ENCODE peak calls at places on chromosomes 5 and 9, in nine cellular contexts. Q is K562, N is A549, J is stomach, G is vagina, H is HCT116, O is transverse colon, A is spleen, P is adrenal gland. D is an unnamed sample.

GRCh38 chr5:173178369-173178910 is 34.1 kb downstream of the BNIP1 start:
- DNase-seq in Q (no peak), N (no peak), J (no peak), G (no peak), H (no peak), O (no peak), A (no peak), P (no peak), D (no peak)

GRCh38 chr5:170541146-170541769 is 37.4 kb downstream of the KCNIP1 start:
- DNase-seq in Q (no peak), N (no peak), J (peak), G (no peak), H (no peak), O (no peak), A (no peak), P (no peak), D (no peak)

GRCh38 chr5:157961828-157962390 is 103.0 kb upstream of the CLINT1 start:
- DNase-seq in Q (no peak), N (no peak), J (no peak), G (no peak), H (no peak), O (no peak), A (no peak), P (no peak), D (no peak)

GRCh38 chr9:127163409-127163808 is 41.0 kb upstream of the ANGPTL2 start:
- DNase-seq in Q (peak), N (peak), J (no peak), G (no peak), H (no peak), O (no peak), A (no peak), P (peak), D (peak)

GRCh38 chr5:123813937-123814624 is 302.1 kb downstream of the CSNK1G3 start:
- DNase-seq in Q (no peak), N (no peak), J (no peak), G (no peak), H (no peak), O (no peak), A (no peak), P (no peak), D (no peak)

GRCh38 chr9:95757026-95757425 is 118.5 kb upstream of the ERCC6L2 start:
- DNase-seq in Q (no peak), N (no peak), J (no peak), G (no peak), H (no peak), O (no peak), A (no peak), P (no peak), D (no peak)

GRCh38 chr9:133770076-133770777 is 32.1 kb upstream of the SARDH start:
- DNase-seq in Q (no peak), N (no peak), J (peak), G (peak), H (no peak), O (no peak), A (no peak), P (peak), D (peak)

GRCh38 chr5:143920772-143921171 is 108.8 kb downstream of the HMHB1 start:
- DNase-seq in Q (no peak), N (no peak), J (no peak), G (no peak), H (no peak), O (no peak), A (no peak), P (no peak), D (no peak)

GRCh38 chr5:150107909-150108447 is 21.6 kb upstream of the CSF1R start:
- DNase-seq in Q (no peak), N (no peak), J (peak), G (peak), H (no peak), O (no peak), A (no peak), P (no peak), D (no peak)

GRCh38 chr5:132754947-132755346 is 7.7 kb downstream of the CCNI2 start:
- DNase-seq in Q (peak), N (peak), J (no peak), G (peak), H (no peak), O (peak), A (no peak), P (no peak), D (no peak)

GRCh38 chr5:150486402-150487198 is 21.3 kb upstream of the NDST1 start:
- DNase-seq in Q (peak), N (peak), J (peak), G (no peak), H (peak), O (peak), A (peak), P (peak), D (peak)

GRCh38 chr9:129139993-129140396 is 28.8 kb downstream of the PTPA start:
- DNase-seq in Q (peak), N (peak), J (peak), G (peak), H (peak), O (peak), A (peak), P (peak), D (peak)

GRCh38 chr9:129140397-129141065 is 29.3 kb downstream of the PTPA start:
- DNase-seq in Q (peak), N (peak), J (peak), G (peak), H (no peak), O (peak), A (peak), P (peak), D (peak)

GRCh38 chr9:129142536-129142935 is 31.3 kb downstream of the PTPA start:
- DNase-seq in Q (no peak), N (no peak), J (no peak), G (no peak), H (no peak), O (no peak), A (no peak), P (no peak), D (no peak)

GRCh38 chr9:129142115-129142514 is 30.9 kb downstream of the PTPA start:
- DNase-seq in Q (no peak), N (no peak), J (no peak), G (no peak), H (no peak), O (no peak), A (no peak), P (no peak), D (no peak)

DNA sequence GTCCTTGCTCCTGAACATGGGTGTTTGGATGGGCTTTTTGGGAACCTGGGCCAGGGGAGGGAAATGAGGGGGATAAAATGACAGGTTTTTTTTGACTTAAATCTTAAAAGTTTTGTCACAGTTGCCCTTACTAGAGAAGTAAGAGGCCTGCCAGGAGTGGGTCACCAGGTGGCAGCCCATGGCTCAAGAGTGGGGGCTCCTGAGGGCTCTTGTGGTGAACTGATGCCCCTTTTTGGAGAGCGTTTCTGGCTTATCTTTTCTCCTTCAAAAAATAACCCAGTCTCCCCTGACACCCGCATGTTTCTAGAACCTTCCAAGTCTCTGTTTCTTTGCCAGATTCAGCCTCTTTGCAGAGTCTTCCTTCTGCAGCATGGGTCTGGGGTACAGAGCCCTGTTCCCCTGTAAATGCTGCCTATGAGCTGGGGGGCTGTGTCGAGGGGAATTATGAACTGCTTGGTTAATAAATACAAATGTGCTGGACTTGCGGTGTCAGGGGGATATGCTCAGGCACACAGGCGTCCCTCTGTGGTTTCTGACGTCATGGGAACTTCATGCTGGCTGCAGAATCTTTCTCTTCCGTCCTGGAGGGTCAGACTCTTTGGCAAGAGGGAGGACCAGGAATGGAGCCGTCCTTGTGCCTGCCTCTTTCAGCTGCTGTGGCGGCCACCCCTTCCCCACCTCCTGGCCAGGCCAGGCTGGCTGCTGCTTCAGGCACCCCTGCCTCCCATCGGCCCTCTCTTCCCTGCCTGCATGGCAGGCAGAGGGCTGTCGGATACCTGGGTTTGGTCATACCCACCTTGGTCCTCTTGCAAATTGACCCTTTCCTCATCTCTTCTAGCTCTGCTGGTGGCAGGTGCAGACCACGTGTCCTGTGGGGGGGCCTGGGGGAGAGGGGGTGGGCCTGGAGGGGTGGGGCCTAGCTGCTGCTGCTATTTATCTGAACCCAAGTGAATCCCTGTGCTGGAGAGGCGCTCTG is 30.1 kb downstream of the PTPA start:
- DNase-seq in Q (peak), N (peak), J (peak), G (peak), H (no peak), O (peak), A (peak), P (peak), D (peak)
- TF ChIP-seq POLR2A in Q (no peak), N (no peak), J (no peak), G (no peak), H (no peak), O (no peak), A (no peak), P (peak), D (no peak)

DNA sequence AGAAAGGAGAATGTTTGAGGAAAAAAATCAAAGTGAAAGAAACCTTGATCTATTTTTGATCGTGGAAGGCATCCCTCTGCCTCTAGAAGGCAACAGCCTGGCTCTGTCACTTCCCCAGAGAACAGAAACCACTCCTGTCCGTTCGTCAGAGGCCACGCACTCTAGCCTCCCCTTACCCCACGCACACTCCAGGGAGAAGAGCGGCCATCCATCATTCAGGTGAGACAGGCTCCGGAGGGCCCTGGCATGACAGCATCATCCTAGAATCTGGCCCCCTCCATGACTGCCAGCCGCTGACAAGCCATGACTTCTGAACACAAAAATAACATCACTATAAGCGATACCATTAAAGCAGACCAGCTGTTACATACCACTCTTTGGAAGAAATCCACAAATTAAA is 135.8 kb downstream of the ROR2 start:
- DNase-seq in Q (no peak), N (no peak), J (no peak), G (no peak), H (no peak), O (no peak), A (no peak), P (no peak), D (no peak)
- H3K27ac ChIP-seq in Q (no peak), N (no peak), J (no peak), G (no peak), H (no peak), O (peak), A (no peak), P (peak), D (no peak)

GRCh38 chr9:101027246-101027645 is 1.3 kb upstream of the PLPPR1 start:
- DNase-seq in Q (no peak), N (no peak), J (no peak), G (no peak), H (no peak), O (no peak), A (no peak), P (no peak), D (no peak)

GRCh38 chr9:101027733-101028345 is 688 bp upstream of the PLPPR1 start:
- DNase-seq in Q (no peak), N (no peak), J (no peak), G (no peak), H (no peak), O (no peak), A (no peak), P (no peak), D (no peak)

GRCh38 chr9:101030022-101030391 is 1.5 kb downstream of the PLPPR1 start:
- DNase-seq in Q (no peak), N (no peak), J (no peak), G (no peak), H (no peak), O (no peak), A (no peak), P (no peak), D (no peak)

GRCh38 chr9:101028346-101029299 is at the start of gene PLPPR1:
- DNase-seq in Q (no peak), N (peak), J (peak), G (no peak), H (no peak), O (peak), A (peak), P (no peak), D (peak)

GRCh38 chr9:101029300-101030021 is 934 bp downstream of the PLPPR1 start:
- DNase-seq in Q (no peak), N (no peak), J (no peak), G (no peak), H (no peak), O (no peak), A (no peak), P (no peak), D (no peak)
- H3K4me3 ChIP-seq in Q (no peak), N (peak), J (peak), G (peak), H (no peak), O (peak), A (no peak), P (no peak), D (peak)

DNA sequence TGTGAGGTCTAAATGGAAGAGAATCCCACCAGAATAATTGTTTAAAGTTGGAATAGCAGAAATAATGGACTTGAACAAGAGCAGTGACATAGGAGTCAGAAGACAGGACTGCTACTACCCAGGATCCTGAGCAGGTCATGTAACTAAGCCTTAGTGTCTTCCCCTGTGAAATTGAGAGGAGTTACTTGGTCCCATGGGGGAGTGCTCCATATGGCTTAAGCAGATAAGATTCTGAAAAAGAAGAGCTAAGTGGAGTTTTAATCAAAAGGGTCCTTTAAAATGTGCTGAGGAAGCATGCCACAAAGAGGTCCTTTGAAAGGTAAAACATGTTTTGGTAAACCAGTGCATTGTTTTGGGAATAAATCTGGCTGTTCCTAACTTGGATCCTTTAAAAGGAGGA is 5.5 kb downstream of the RCL1 start:
- DNase-seq in Q (peak), N (no peak), J (no peak), G (no peak), H (no peak), O (no peak), A (no peak), P (no peak), D (no peak)
- TF ChIP-seq POLR2A in Q (no peak), N (no peak), J (no peak), G (no peak), H (no peak), O (no peak), A (no peak), P (no peak), D (no peak)

GRCh38 chr5:176436641-176437040 is 11.5 kb upstream of the FAF2 start:
- DNase-seq in Q (no peak), N (no peak), J (no peak), G (no peak), H (no peak), O (no peak), A (no peak), P (no peak), D (no peak)

GRCh38 chr5:176441921-176442323 is 6.3 kb upstream of the FAF2 start:
- DNase-seq in Q (peak), N (no peak), J (no peak), G (no peak), H (no peak), O (no peak), A (no peak), P (no peak), D (no peak)

GRCh38 chr5:176444742-176445141 is 3.4 kb upstream of the FAF2 start:
- DNase-seq in Q (no peak), N (no peak), J (no peak), G (no peak), H (no peak), O (no peak), A (no peak), P (no peak), D (no peak)

GRCh38 chr5:176438959-176439757 is 9.0 kb upstream of the FAF2 start:
- DNase-seq in Q (peak), N (peak), J (no peak), G (no peak), H (no peak), O (no peak), A (no peak), P (no peak), D (no peak)

GRCh38 chr5:176440932-176441706 is 7.1 kb upstream of the FAF2 start:
- DNase-seq in Q (peak), N (no peak), J (no peak), G (no peak), H (no peak), O (no peak), A (no peak), P (no peak), D (no peak)
- H3K27ac ChIP-seq in Q (no peak), N (no peak), J (no peak), G (no peak), H (no peak), O (no peak), A (peak), P (no peak), D (no peak)

DNA sequence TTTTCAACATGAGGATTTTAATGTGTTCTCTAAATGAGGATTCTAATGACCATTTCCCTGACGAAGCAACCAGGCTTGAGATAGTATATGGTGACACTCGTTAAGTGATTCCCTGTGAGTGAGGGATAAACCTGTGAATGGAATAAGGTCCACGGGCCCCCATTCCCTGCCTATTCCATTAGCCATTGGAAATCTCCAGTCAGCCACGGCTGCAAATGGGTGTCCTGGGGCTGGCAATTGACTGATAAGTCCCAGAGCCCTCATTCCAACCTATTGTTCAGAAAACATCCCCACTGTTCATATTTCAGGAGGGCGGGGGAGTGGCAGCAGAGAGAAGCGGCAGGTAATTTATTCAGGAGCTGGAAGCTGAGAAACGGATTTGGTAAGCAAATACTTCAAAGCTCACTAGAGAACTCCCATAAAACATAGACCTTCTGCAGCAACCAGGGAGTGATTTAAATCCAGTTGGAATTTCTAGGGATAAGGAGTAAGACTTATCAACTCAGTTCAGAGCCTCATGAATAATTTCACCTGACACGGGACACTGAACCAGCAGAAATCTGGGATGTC is 42.0 kb downstream of the TMEM174 start:
- DNase-seq in Q (no peak), N (no peak), J (no peak), G (no peak), H (no peak), O (no peak), A (no peak), P (no peak), D (no peak)
- H3K4me3 ChIP-seq in Q (no peak), N (no peak), J (no peak), G (no peak), H (no peak), O (no peak), A (no peak), P (no peak), D (no peak)

D was measured in heart left ventricle.